ENCODE peak calls at places on chromosomes 6 and 20, in four cellular contexts. T is esophagus muscularis mucosa, B is activated gamma-delta T cell treated with Interleukin-2 at 50 U/mL for 16 hours, D is esophagus squamous epithelium. U is an unnamed sample.

GRCh38 chr6:88183503-88183902 is 17.4 kb upstream of the CNR1 start:
- DNase-seq in T (no peak), B (no peak), D (no peak), U (no peak)

GRCh38 chr6:5124526-5124925 is 39.4 kb downstream of the PPP1R3G start:
- DNase-seq in T (no peak), B (no peak), D (no peak), U (no peak)

GRCh38 chr6:147710890-147711289 is 202.4 kb downstream of the SAMD5 start:
- DNase-seq in T (no peak), B (no peak), D (no peak), U (no peak)

GRCh38 chr6:108557494-108558371 is 3.0 kb upstream of the FOXO3 start:
- DNase-seq in T (peak), B (peak), D (peak), U (peak)

GRCh38 chr6:108453601-108454157 is 107.0 kb upstream of the FOXO3 start:
- DNase-seq in T (no peak), B (no peak), D (no peak), U (no peak)

GRCh38 chr6:166241974-166242373 is 66.2 kb downstream of the PRR18 start:
- DNase-seq in T (no peak), B (no peak), D (no peak), U (no peak)

GRCh38 chr20:33303595-33303994 is 20.6 kb downstream of the BPIFB1 start:
- DNase-seq in T (no peak), B (no peak), D (no peak), U (no peak)

GRCh38 chr6:36461646-36462045 is 18.8 kb downstream of the KCTD20 start:
- DNase-seq in T (no peak), B (no peak), D (no peak), U (no peak)

GRCh38 chr6:157329829-157330228 is 6.5 kb upstream of the TMEM242 start:
- DNase-seq in T (peak), B (no peak), D (no peak), U (no peak)

GRCh38 chr20:45963059-45964011 is 8.7 kb downstream of the ZNF335 start:
- DNase-seq in T (no peak), B (no peak), D (no peak), U (no peak)

GRCh38 chr20:47568019-47568418 is 66.3 kb downstream of the NCOA3 start:
- DNase-seq in T (no peak), B (no peak), D (no peak), U (peak)

GRCh38 chr6:140434761-140435160 is 1060.3 kb upstream of the CITED2 start:
- DNase-seq in T (no peak), B (no peak), D (no peak), U (no peak)

GRCh38 chr6:14121936-14122344 is 4.4 kb downstream of the CD83 start:
- DNase-seq in T (no peak), B (no peak), D (no peak), U (peak)

GRCh38 chr6:166640342-166641043 is 13.4 kb upstream of the RPS6KA2 start:
- DNase-seq in T (no peak), B (no peak), D (no peak), U (no peak)

GRCh38 chr6:10852281-10852965 is 14.1 kb upstream of the MAK start:
- DNase-seq in T (no peak), B (no peak), D (no peak), U (no peak)

GRCh38 chr6:143223895-143224294 is 163.2 kb downstream of the AIG1 start:
- DNase-seq in T (no peak), B (no peak), D (no peak), U (peak)

U was measured in transverse colon.